ENCODE peak calls at places on chromosomes 16 and 17, in six cellular contexts. E, T, D, M, L and X are unnamed samples.

GRCh38 chr17:30475206-30475605 is 2.0 kb upstream of the GOSR1 start:
- DNase-seq in D (no peak), E (no peak), L (no peak), T (no peak), M (no peak), X (no peak)

GRCh38 chr17:41678411-41678906 is 10.2 kb upstream of the EIF1 start:
- DNase-seq in E (no peak), D (peak), T (no peak), M (no peak), L (peak), X (no peak)

GRCh38 chr17:54738496-54738895 is 162.2 kb upstream of the TOM1L1 start:
- DNase-seq in T (no peak), E (no peak), L (no peak), D (no peak), M (no peak), X (no peak)

GRCh38 chr16:85593503-85594195 is 19.5 kb upstream of the GSE1 start:
- DNase-seq in E (no peak), M (no peak), L (no peak), T (no peak), D (no peak), X (no peak)

GRCh38 chr17:21098934-21099687 is 27.7 kb upstream of the DHRS7B start:
- DNase-seq in E (peak), L (peak), D (peak), M (peak), T (peak), X (peak)

GRCh38 chr17:32654351-32654750 is 167.6 kb downstream of the CDK5R1 start:
- DNase-seq in M (no peak), T (no peak), E (no peak), L (no peak), D (no peak), X (no peak)

GRCh38 chr17:75152971-75153853 is 1.1 kb downstream of the JPT1 start:
- DNase-seq in L (peak), D (peak), E (peak), T (no peak), M (no peak), X (no peak)

GRCh38 chr17:50931003-50931878 is 65.1 kb upstream of the TOB1 start:
- DNase-seq in L (peak), M (peak), D (peak), E (peak), T (peak), X (peak)

GRCh38 chr17:7700510-7700909 is 4.5 kb upstream of the EFNB3 start:
- DNase-seq in E (no peak), T (no peak), M (no peak), L (no peak), D (no peak), X (no peak)

GRCh38 chr17:49993423-49994037 is 1.5 kb downstream of the DLX3 start:
- DNase-seq in D (no peak), L (no peak), M (no peak), E (peak), T (no peak), X (no peak)

GRCh38 chr16:57882797-57883196 is 80.5 kb upstream of the KIFC3 start:
- DNase-seq in L (peak), T (no peak), D (no peak), E (peak), M (peak), X (no peak)

GRCh38 chr17:77145635-77146632 is 5.2 kb downstream of the SEC14L1 start:
- DNase-seq in L (peak), D (peak), T (no peak), M (peak), E (peak), X (peak)
- TF ChIP-seq CTCF in L (peak), D (no peak), T (no peak), M (peak), E (peak), X (peak)

DNA sequence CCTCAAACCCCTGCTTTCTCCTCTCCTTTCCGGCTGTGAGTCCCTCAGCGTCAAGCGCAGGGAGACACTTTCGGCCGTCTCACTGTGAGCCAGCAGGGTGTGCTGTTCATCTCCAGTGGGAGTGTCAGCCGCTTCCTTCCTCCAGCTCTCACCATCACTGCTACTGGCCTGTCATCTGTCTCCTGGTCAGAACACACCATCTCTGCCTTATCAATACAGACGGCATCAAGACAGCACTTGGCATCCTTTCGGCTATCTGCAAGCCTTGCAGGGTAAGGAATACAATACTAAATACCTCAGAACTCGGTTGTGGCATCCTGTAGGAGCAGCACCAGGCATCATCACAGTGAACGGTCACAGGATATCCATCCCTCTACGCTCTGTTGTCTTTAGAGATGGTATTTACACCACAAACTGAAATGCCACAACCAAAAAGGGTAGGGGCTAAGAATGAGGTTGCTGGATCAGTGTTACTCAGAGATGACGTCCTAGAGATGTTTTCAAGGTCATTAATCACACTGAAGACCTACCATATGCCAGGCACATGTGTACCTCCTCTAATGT is 20.7 kb upstream of the CMTM4 start:
- DNase-seq in M (peak), L (peak), T (no peak), E (peak), D (no peak), X (no peak)
- TF ChIP-seq CTCF in M (peak), L (peak), T (no peak), E (peak), D (no peak), X (peak)

DNA sequence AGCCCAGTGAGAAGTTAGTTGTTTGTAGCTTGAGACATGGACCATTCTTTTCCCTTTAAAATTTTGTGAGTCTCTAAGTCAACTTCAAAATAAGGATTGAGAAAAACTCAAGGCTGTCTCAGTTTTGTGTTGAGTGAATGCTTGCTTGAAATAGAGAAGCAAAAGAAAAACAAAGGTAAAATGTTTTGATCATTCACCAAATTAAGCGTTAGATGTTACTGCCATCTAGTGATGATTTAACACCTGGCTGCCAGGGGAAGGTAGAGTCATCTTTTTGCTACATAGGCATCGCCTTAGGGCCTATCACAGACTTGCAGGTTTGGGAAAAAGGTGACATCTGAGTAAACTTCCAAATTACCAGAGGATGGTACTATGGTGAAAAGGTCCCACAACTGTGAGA is 74.4 kb downstream of the PCTP start:
- DNase-seq in T (no peak), D (peak), M (no peak), E (peak), L (peak), X (no peak)
- TF ChIP-seq CTCF in T (no peak), D (no peak), M (no peak), E (no peak), L (no peak), X (no peak)

DNA sequence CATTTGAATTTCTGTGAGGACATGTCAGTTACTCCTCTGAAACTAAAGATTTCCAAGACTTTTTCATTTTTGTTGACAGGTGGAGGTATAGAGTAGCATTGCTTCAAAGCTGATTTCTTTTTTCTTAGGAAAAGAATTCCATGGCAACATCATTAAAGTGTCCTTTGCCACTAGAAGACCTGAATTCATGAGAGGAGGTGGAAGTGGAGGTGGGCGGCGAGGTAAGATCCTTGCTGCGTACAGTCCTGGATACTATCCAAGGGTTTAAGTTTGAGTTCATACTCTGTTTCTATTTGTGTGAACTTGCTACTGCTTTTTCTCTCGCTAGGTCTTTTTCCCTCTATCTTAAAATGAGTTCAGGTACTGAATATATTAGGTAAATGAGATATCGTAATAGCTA is 26.5 kb downstream of the HEATR9 start:
- DNase-seq in D (no peak), T (no peak), M (no peak), L (no peak), E (no peak), X (no peak)
- TF ChIP-seq CTCF in D (no peak), T (no peak), M (no peak), L (no peak), E (no peak), X (no peak)

GRCh38 chr16:52553322-52553721 is 6.4 kb upstream of the TOX3 start:
- DNase-seq in E (no peak), L (no peak), M (no peak), D (no peak), T (no peak), X (no peak)
- TF ChIP-seq CTCF in E (no peak), L (no peak), M (no peak), D (peak), T (no peak), X (no peak)